ENCODE peak calls at places on chromosomes 6 and 20, in six cellular contexts. P is HT-29, O is fibroblast of lung, U is left ventricle myocardium inferior, N is GM12864, Y is OCI-LY7. R is an unnamed sample.

GRCh38 chr6:25138024-25138696 is 141.0 kb upstream of the CARMIL1 start:
- DNase-seq in U (peak; percentile 38), Y (peak; percentile 75), O (peak; percentile 85), N (peak; percentile 61), P (peak; percentile 42), R (peak; percentile 89)

GRCh38 chr20:8438748-8439147 is 306.7 kb downstream of the PLCB1 start:
- DNase-seq in O (no peak), N (no peak), U (no peak), P (no peak), Y (no peak), R (no peak)

GRCh38 chr6:122289721-122290501 is 109.5 kb upstream of the HSF2 start:
- DNase-seq in U (no peak), P (peak; percentile 15), Y (no peak), N (no peak), O (peak; percentile 27), R (peak; percentile 10)

GRCh38 chr6:134757911-134758361 is 192.0 kb downstream of the ALDH8A1 start:
- DNase-seq in O (peak; percentile 14), P (peak; percentile 61), U (no peak), Y (no peak), N (no peak), R (no peak)

GRCh38 chr6:11416936-11417576 is 120.5 kb upstream of the TMEM170B start:
- DNase-seq in N (no peak), P (no peak), U (no peak), Y (no peak), O (no peak), R (no peak)

GRCh38 chr6:90289902-90290301 is 6.7 kb downstream of the BACH2 start:
- DNase-seq in Y (no peak), U (no peak), P (no peak), O (no peak), N (no peak), R (no peak)

GRCh38 chr6:111585969-111586315 is 19.7 kb downstream of the TRAF3IP2 start:
- DNase-seq in O (peak; percentile 92), U (no peak), N (no peak), Y (no peak), P (no peak), R (no peak)

GRCh38 chr6:43883698-43884659 is 114.0 kb downstream of the VEGFA start:
- DNase-seq in N (peak; percentile 8), P (no peak), U (no peak), Y (peak; percentile 81), O (no peak), R (peak; percentile 64)

GRCh38 chr6:34146801-34147592 is 1.1 kb upstream of the GRM4 start:
- DNase-seq in P (no peak), U (no peak), O (peak; percentile 28), N (no peak), Y (no peak), R (no peak)

GRCh38 chr6:166624275-166624674 is 2.8 kb downstream of the RPS6KA2 start:
- DNase-seq in N (no peak), Y (peak; percentile 14), O (peak; percentile 94), P (no peak), U (no peak), R (peak; percentile 49)

GRCh38 chr20:4435210-4435609 is 286.5 kb upstream of the PRND start:
- DNase-seq in P (no peak), O (peak; percentile 26), U (no peak), N (no peak), Y (no peak), R (no peak)

GRCh38 chr20:24502661-24503060 is 33.2 kb downstream of the SYNDIG1 start:
- DNase-seq in U (no peak), P (no peak), Y (no peak), O (no peak), N (no peak), R (no peak)

GRCh38 chr6:125307150-125307838 is 5.5 kb upstream of the HDDC2 start:
- DNase-seq in O (no peak), U (no peak), P (peak; percentile 32), Y (no peak), N (no peak), R (no peak)

GRCh38 chr6:31300797-31301196 is 28.9 kb upstream of the HLA-C start:
- DNase-seq in U (no peak), N (no peak), O (no peak), P (no peak), Y (no peak), R (no peak)

GRCh38 chr6:167027308-167027707 is 28.1 kb downstream of the CEP43 start:
- DNase-seq in Y (no peak), U (no peak), P (no peak), O (no peak), N (no peak), R (no peak)

GRCh38 chr20:10646886-10647420 is 26.8 kb downstream of the JAG1 start:
- DNase-seq in N (no peak), Y (no peak), P (no peak), U (no peak), O (no peak), R (no peak)

GRCh38 chr6:50829898-50830439 is 11.3 kb downstream of the TFAP2B start:
- DNase-seq in P (no peak), Y (no peak), N (no peak), O (no peak), U (no peak), R (no peak)

GRCh38 chr6:169838291-169839028 is 87.0 kb downstream of the ERMARD start:
- DNase-seq in U (no peak), N (no peak), P (no peak), O (no peak), Y (no peak), R (no peak)

GRCh38 chr6:147782302-147782701 is 273.8 kb downstream of the SAMD5 start:
- DNase-seq in O (peak; percentile 77), U (no peak), P (peak; percentile 13), N (no peak), Y (no peak), R (no peak)

GRCh38 chr6:113181164-113181563 is 676.0 kb upstream of the MARCKS start:
- DNase-seq in Y (no peak), O (no peak), P (no peak), U (no peak), N (no peak), R (no peak)

GRCh38 chr6:154113392-154113791 is 74.4 kb downstream of the OPRM1 start:
- DNase-seq in N (no peak), Y (no peak), U (no peak), P (no peak), O (no peak), R (no peak)

GRCh38 chr6:101296184-101296583 is 97.3 kb upstream of the GRIK2 start:
- DNase-seq in U (no peak), N (no peak), P (no peak), Y (no peak), O (peak; percentile 15), R (no peak)

GRCh38 chr20:42366626-42367025 is 748.4 kb upstream of the CHD6 start:
- DNase-seq in P (no peak), O (no peak), N (no peak), Y (no peak), U (no peak), R (peak; percentile 1)

GRCh38 chr6:99521557-99522286 is 6.5 kb upstream of the USP45 start:
- DNase-seq in N (no peak), P (peak; percentile 7), O (peak; percentile 74), U (no peak), Y (no peak), R (no peak)

GRCh38 chr6:87721311-87721710 is 19.3 kb upstream of the AKIRIN2 start:
- DNase-seq in P (no peak), N (no peak), Y (no peak), U (no peak), O (no peak), R (no peak)

GRCh38 chr6:32182617-32183016 is 1.4 kb downstream of the AGER start:
- DNase-seq in N (no peak), U (no peak), Y (no peak), O (no peak), P (no peak), R (no peak)

GRCh38 chr20:49340161-49340966 is 62.5 kb upstream of the ZNFX1 start:
- DNase-seq in U (peak; percentile 21), O (no peak), P (no peak), Y (no peak), N (no peak), R (no peak)

GRCh38 chr6:99187429-99187828 is 162.0 kb downstream of the FAXC start:
- DNase-seq in Y (no peak), P (no peak), O (no peak), U (no peak), N (no peak), R (no peak)

R was measured in NAMALWA.